ENCODE peak calls at places on chromosomes 4 and X, in six cellular contexts. One of them, this sample, is unnamed.
A peak's percentile ranks its signal among the peaks of the same experiment; 100 is the strongest.

GRCh38 chr4:16113741-16114140 is 29.9 kb upstream of the PROM1 start:
- DNase-seq in psoas muscle: no peak
- DNase-seq in IMR-90: no peak
- DNase-seq in OCI-LY7: no peak
- DNase-seq in lower lobe of right lung: no peak
- DNase-seq in ovary: no peak
- DNase-seq in this sample: no peak

GRCh38 chr4:10184051-10184450 is 67.5 kb upstream of the WDR1 start:
- DNase-seq in psoas muscle: no peak
- DNase-seq in lower lobe of right lung: no peak
- DNase-seq in IMR-90: peak; percentile 29
- DNase-seq in OCI-LY7: no peak
- DNase-seq in ovary: no peak
- DNase-seq in this sample: no peak

GRCh38 chrX:65581661-65582339 is 47.2 kb upstream of the LAS1L start:
- DNase-seq in IMR-90: peak; percentile 61
- DNase-seq in psoas muscle: no peak
- DNase-seq in lower lobe of right lung: no peak
- DNase-seq in OCI-LY7: peak; percentile 63
- DNase-seq in ovary: peak; percentile 74
- DNase-seq in this sample: no peak

GRCh38 chrX:41238543-41238942 is 95.4 kb upstream of the DDX3X start:
- DNase-seq in OCI-LY7: no peak
- DNase-seq in IMR-90: peak; percentile 76
- DNase-seq in ovary: no peak
- DNase-seq in psoas muscle: no peak
- DNase-seq in lower lobe of right lung: no peak
- DNase-seq in this sample: peak; percentile 80

GRCh38 chr4:179352221-179352620 is 1910.0 kb upstream of the AGA start:
- DNase-seq in lower lobe of right lung: no peak
- DNase-seq in OCI-LY7: no peak
- DNase-seq in IMR-90: no peak
- DNase-seq in ovary: no peak
- DNase-seq in psoas muscle: no peak
- DNase-seq in this sample: no peak

GRCh38 chrX:1452497-1453389 is at the start of gene ASMTL:
- DNase-seq in ovary: peak; percentile 100
- DNase-seq in lower lobe of right lung: peak; percentile 100
- DNase-seq in psoas muscle: peak; percentile 99
- DNase-seq in IMR-90: peak; percentile 99
- DNase-seq in OCI-LY7: peak; percentile 98
- DNase-seq in this sample: peak; percentile 99

GRCh38 chrX:53309837-53310236 is 28.5 kb upstream of the IQSEC2 start:
- DNase-seq in OCI-LY7: no peak
- DNase-seq in psoas muscle: no peak
- DNase-seq in lower lobe of right lung: no peak
- DNase-seq in IMR-90: no peak
- DNase-seq in ovary: no peak
- DNase-seq in this sample: no peak

GRCh38 chr4:84324850-84325249 is 174.2 kb downstream of the NKX6-1 start:
- DNase-seq in psoas muscle: no peak
- DNase-seq in IMR-90: no peak
- DNase-seq in ovary: no peak
- DNase-seq in lower lobe of right lung: no peak
- DNase-seq in OCI-LY7: no peak
- DNase-seq in this sample: no peak

GRCh38 chrX:49878128-49878833 is 1.0 kb upstream of the USP27X start:
- DNase-seq in OCI-LY7: no peak
- DNase-seq in IMR-90: no peak
- DNase-seq in lower lobe of right lung: no peak
- DNase-seq in ovary: peak; percentile 27
- DNase-seq in psoas muscle: no peak
- DNase-seq in this sample: peak; percentile 79

GRCh38 chrX:140141444-140142029 is 176.2 kb upstream of the CXorf66 start:
- DNase-seq in OCI-LY7: peak; percentile 18
- DNase-seq in IMR-90: peak; percentile 31
- DNase-seq in lower lobe of right lung: no peak
- DNase-seq in psoas muscle: no peak
- DNase-seq in ovary: peak; percentile 27
- DNase-seq in this sample: peak; percentile 14

DNA sequence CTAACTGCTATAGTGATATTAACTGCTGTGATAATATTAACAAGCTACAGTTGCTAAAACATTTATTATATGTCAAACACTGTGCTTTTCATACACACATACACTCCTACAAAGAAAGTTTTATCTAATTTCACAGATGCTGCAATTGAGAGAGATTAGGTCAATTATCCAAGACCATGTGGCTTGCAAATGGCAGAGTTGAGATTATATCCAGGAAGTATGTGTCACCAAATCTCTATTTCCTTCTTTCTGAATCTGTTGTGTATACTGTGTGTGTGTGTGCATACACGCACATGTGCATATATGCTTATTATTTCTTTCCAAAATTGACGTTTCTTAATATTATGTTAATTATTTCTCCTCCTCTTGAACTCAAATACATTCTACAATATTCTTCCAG is 775.9 kb upstream of the FTHL17 start:
- DNase-seq in lower lobe of right lung: no peak
- DNase-seq in IMR-90: no peak
- DNase-seq in psoas muscle: no peak
- DNase-seq in ovary: no peak
- DNase-seq in OCI-LY7: no peak
- DNase-seq in this sample: no peak
- TF ChIP-seq CTCF in lower lobe of right lung: no peak
- TF ChIP-seq CTCF in IMR-90: no peak
- TF ChIP-seq CTCF in psoas muscle: no peak
- TF ChIP-seq CTCF in ovary: no peak
- TF ChIP-seq CTCF in OCI-LY7: no peak
- TF ChIP-seq CTCF in this sample: no peak

DNA sequence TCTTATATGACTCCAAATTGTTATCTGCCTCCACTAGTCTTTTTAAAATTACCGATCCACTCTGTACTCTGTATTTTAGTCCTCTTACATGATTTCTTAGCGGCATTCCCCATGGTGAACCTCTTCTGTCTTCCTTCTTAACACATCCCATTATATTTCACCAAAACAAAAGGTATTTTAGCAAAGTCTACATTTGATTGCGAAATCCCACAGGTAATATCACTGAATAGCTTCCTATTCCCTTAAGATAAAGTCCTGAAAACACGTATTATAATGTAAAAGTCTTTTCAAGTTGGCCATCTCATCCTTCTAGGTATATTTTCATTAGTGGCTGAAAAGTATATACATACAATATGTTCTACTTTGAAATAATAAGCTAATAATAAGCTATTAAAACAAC is 2016.0 kb upstream of the IGFBP7 start:
- DNase-seq in IMR-90: no peak
- DNase-seq in OCI-LY7: no peak
- DNase-seq in psoas muscle: no peak
- DNase-seq in ovary: no peak
- DNase-seq in lower lobe of right lung: no peak
- DNase-seq in this sample: no peak
- H3K4me1 ChIP-seq in IMR-90: no peaks in the 10 kb centered on the region
- H3K4me1 ChIP-seq in OCI-LY7: no peaks in the 10 kb centered on the region
- H3K4me1 ChIP-seq in psoas muscle: no peaks in the 10 kb centered on the region
- H3K4me1 ChIP-seq in ovary: no peaks in the 10 kb centered on the region
- H3K4me1 ChIP-seq in lower lobe of right lung: no peaks in the 10 kb centered on the region
- H3K4me1 ChIP-seq in this sample: no peaks in the 10 kb centered on the region

GRCh38 chr4:7627251-7628250 is 192.8 kb upstream of the PSAPL1 start:
- DNase-seq in ovary: no peak
- DNase-seq in IMR-90: no peak
- DNase-seq in OCI-LY7: no peak
- DNase-seq in psoas muscle: no peak
- DNase-seq in lower lobe of right lung: no peak
- DNase-seq in this sample: peak; percentile 61
- H3K27ac ChIP-seq in ovary: no peak overlapping the region
- H3K27ac ChIP-seq in IMR-90: no peak overlapping the region
- H3K27ac ChIP-seq in OCI-LY7: no peak overlapping the region
- H3K27ac ChIP-seq in psoas muscle: no peak overlapping the region
- H3K27ac ChIP-seq in lower lobe of right lung: no peak overlapping the region
- H3K27ac ChIP-seq in this sample: no peak overlapping the region

GRCh38 chrX:107996124-107996523 is 14.0 kb upstream of the TEX13B start:
- DNase-seq in OCI-LY7: no peak
- DNase-seq in IMR-90: no peak
- DNase-seq in psoas muscle: no peak
- DNase-seq in ovary: no peak
- DNase-seq in lower lobe of right lung: no peak
- DNase-seq in this sample: no peak

GRCh38 chrX:108000751-108001150 is 18.6 kb upstream of the TEX13B start:
- DNase-seq in psoas muscle: peak; percentile 56
- DNase-seq in IMR-90: no peak
- DNase-seq in ovary: no peak
- DNase-seq in lower lobe of right lung: no peak
- DNase-seq in OCI-LY7: no peak
- DNase-seq in this sample: no peak

GRCh38 chrX:108001218-108001814 is 19.1 kb upstream of the TEX13B start:
- DNase-seq in OCI-LY7: peak; percentile 53
- DNase-seq in IMR-90: peak; percentile 36
- DNase-seq in lower lobe of right lung: no peak
- DNase-seq in ovary: no peak
- DNase-seq in psoas muscle: no peak
- DNase-seq in this sample: peak; percentile 62
- TF ChIP-seq CTCF in OCI-LY7: peak; percentile 78
- TF ChIP-seq CTCF in IMR-90: peak; percentile 37
- TF ChIP-seq CTCF in lower lobe of right lung: peak; percentile 38
- TF ChIP-seq CTCF in ovary: no peak
- TF ChIP-seq CTCF in psoas muscle: peak; percentile 48
- TF ChIP-seq CTCF in this sample: peak; percentile 58

GRCh38 chrX:79263550-79263949 is 103.6 kb downstream of the ITM2A start:
- DNase-seq in lower lobe of right lung: no peak
- DNase-seq in psoas muscle: no peak
- DNase-seq in ovary: no peak
- DNase-seq in OCI-LY7: no peak
- DNase-seq in IMR-90: no peak
- DNase-seq in this sample: no peak

GRCh38 chrX:79259073-79259689 is 108.0 kb downstream of the ITM2A start:
- DNase-seq in ovary: no peak
- DNase-seq in IMR-90: no peak
- DNase-seq in OCI-LY7: peak; percentile 78
- DNase-seq in psoas muscle: no peak
- DNase-seq in lower lobe of right lung: no peak
- DNase-seq in this sample: no peak
- H3K4me1 ChIP-seq in ovary: no peaks in the 10 kb centered on the region
- H3K4me1 ChIP-seq in IMR-90: no peaks in the 10 kb centered on the region
- H3K4me1 ChIP-seq in OCI-LY7: peaks cover 22% of the 10 kb centered on the region
- H3K4me1 ChIP-seq in psoas muscle: no peaks in the 10 kb centered on the region
- H3K4me1 ChIP-seq in lower lobe of right lung: no peaks in the 10 kb centered on the region
- H3K4me1 ChIP-seq in this sample: no peaks in the 10 kb centered on the region

GRCh38 chrX:45186643-45187026 is 14.0 kb downstream of the DIPK2B start:
- DNase-seq in psoas muscle: no peak
- DNase-seq in IMR-90: no peak
- DNase-seq in OCI-LY7: no peak
- DNase-seq in ovary: no peak
- DNase-seq in lower lobe of right lung: no peak
- DNase-seq in this sample: no peak
- H3K27ac ChIP-seq in psoas muscle: no peak overlapping the region
- H3K27ac ChIP-seq in IMR-90: no peak overlapping the region
- H3K27ac ChIP-seq in OCI-LY7: no peak overlapping the region
- H3K27ac ChIP-seq in ovary: peak overlapping the region; percentile 44
- H3K27ac ChIP-seq in lower lobe of right lung: no peak overlapping the region
- H3K27ac ChIP-seq in this sample: no peak overlapping the region

GRCh38 chr4:20249333-20249732 is 2.4 kb upstream of the SLIT2 start:
- DNase-seq in ovary: no peak
- DNase-seq in IMR-90: peak; percentile 69
- DNase-seq in lower lobe of right lung: no peak
- DNase-seq in psoas muscle: no peak
- DNase-seq in OCI-LY7: no peak
- DNase-seq in this sample: peak; percentile 35
- TF ChIP-seq CTCF in ovary: no peak
- TF ChIP-seq CTCF in IMR-90: peak; percentile 64
- TF ChIP-seq CTCF in lower lobe of right lung: peak; percentile 30
- TF ChIP-seq CTCF in psoas muscle: peak; percentile 5
- TF ChIP-seq CTCF in OCI-LY7: no peak
- TF ChIP-seq CTCF in this sample: peak; percentile 77

GRCh38 chr4:168610911-168611530 is 114.2 kb downstream of the PALLD start:
- DNase-seq in psoas muscle: no peak
- DNase-seq in IMR-90: peak; percentile 56
- DNase-seq in lower lobe of right lung: no peak
- DNase-seq in ovary: no peak
- DNase-seq in OCI-LY7: no peak
- DNase-seq in this sample: no peak

GRCh38 chr4:168609369-168609768 is 112.5 kb downstream of the PALLD start:
- DNase-seq in lower lobe of right lung: no peak
- DNase-seq in psoas muscle: no peak
- DNase-seq in ovary: no peak
- DNase-seq in OCI-LY7: no peak
- DNase-seq in IMR-90: no peak
- DNase-seq in this sample: no peak

GRCh38 chr4:168607215-168607614 is 110.4 kb downstream of the PALLD start:
- DNase-seq in psoas muscle: no peak
- DNase-seq in ovary: no peak
- DNase-seq in lower lobe of right lung: no peak
- DNase-seq in OCI-LY7: no peak
- DNase-seq in IMR-90: no peak
- DNase-seq in this sample: no peak

GRCh38 chr4:168605411-168605810 is 108.6 kb downstream of the PALLD start:
- DNase-seq in OCI-LY7: no peak
- DNase-seq in ovary: no peak
- DNase-seq in lower lobe of right lung: no peak
- DNase-seq in IMR-90: peak; percentile 83
- DNase-seq in psoas muscle: peak; percentile 55
- DNase-seq in this sample: peak; percentile 74

GRCh38 chr4:168608771-168609170 is 111.9 kb downstream of the PALLD start:
- DNase-seq in ovary: no peak
- DNase-seq in lower lobe of right lung: no peak
- DNase-seq in OCI-LY7: no peak
- DNase-seq in psoas muscle: no peak
- DNase-seq in IMR-90: no peak
- DNase-seq in this sample: no peak
- H3K4me1 ChIP-seq in ovary: peaks cover 1% of the 10 kb centered on the region
- H3K4me1 ChIP-seq in lower lobe of right lung: no peaks in the 10 kb centered on the region
- H3K4me1 ChIP-seq in OCI-LY7: no peaks in the 10 kb centered on the region
- H3K4me1 ChIP-seq in psoas muscle: peaks cover 39% of the 10 kb centered on the region
- H3K4me1 ChIP-seq in IMR-90: peaks cover 23% of the 10 kb centered on the region
- H3K4me1 ChIP-seq in this sample: peaks cover 51% of the 10 kb centered on the region

GRCh38 chrX:151988706-151989299 is 14.3 kb upstream of the GABRE start:
- DNase-seq in lower lobe of right lung: no peak
- DNase-seq in OCI-LY7: no peak
- DNase-seq in IMR-90: no peak
- DNase-seq in ovary: no peak
- DNase-seq in psoas muscle: no peak
- DNase-seq in this sample: no peak

GRCh38 chrX:151985531-151985930 is 11.1 kb upstream of the GABRE start:
- DNase-seq in IMR-90: no peak
- DNase-seq in OCI-LY7: no peak
- DNase-seq in psoas muscle: no peak
- DNase-seq in lower lobe of right lung: no peak
- DNase-seq in ovary: no peak
- DNase-seq in this sample: no peak

GRCh38 chrX:151985955-151986354 is 11.5 kb upstream of the GABRE start:
- DNase-seq in IMR-90: peak; percentile 5
- DNase-seq in psoas muscle: no peak
- DNase-seq in ovary: no peak
- DNase-seq in OCI-LY7: no peak
- DNase-seq in lower lobe of right lung: no peak
- DNase-seq in this sample: peak; percentile 62

GRCh38 chrX:151984891-151985290 is 10.4 kb upstream of the GABRE start:
- DNase-seq in psoas muscle: no peak
- DNase-seq in ovary: no peak
- DNase-seq in OCI-LY7: no peak
- DNase-seq in IMR-90: no peak
- DNase-seq in lower lobe of right lung: no peak
- DNase-seq in this sample: no peak

GRCh38 chrX:151987108-151987507 is 12.6 kb upstream of the GABRE start:
- DNase-seq in lower lobe of right lung: no peak
- DNase-seq in OCI-LY7: no peak
- DNase-seq in IMR-90: no peak
- DNase-seq in ovary: no peak
- DNase-seq in psoas muscle: no peak
- DNase-seq in this sample: no peak
- H3K27ac ChIP-seq in lower lobe of right lung: no peak overlapping the region
- H3K27ac ChIP-seq in OCI-LY7: no peak overlapping the region
- H3K27ac ChIP-seq in IMR-90: no peak overlapping the region
- H3K27ac ChIP-seq in ovary: no peak overlapping the region
- H3K27ac ChIP-seq in psoas muscle: no peak overlapping the region
- H3K27ac ChIP-seq in this sample: no peak overlapping the region